ENCODE peak calls at places on chromosomes 2 and 18, in five cellular contexts. J is GM12878, Z is spleen, E is mammary epithelial cell, T is uterus. A is an unnamed sample.

GRCh38 chr2:29060491-29060890 is 13.8 kb downstream of the PCARE start:
- DNase-seq in T (no peak), Z (no peak), E (no peak), J (no peak), A (no peak)

GRCh38 chr2:212448698-212449097 is 89.9 kb downstream of the ERBB4 start:
- DNase-seq in E (no peak), J (no peak), T (no peak), Z (no peak), A (no peak)

GRCh38 chr2:156310773-156311172 is 21.7 kb downstream of the NR4A2 start:
- DNase-seq in T (no peak), J (no peak), Z (no peak), E (no peak), A (no peak)

GRCh38 chr2:196453613-196454047 is 185.9 kb upstream of the CCDC150 start:
- DNase-seq in Z (no peak), J (peak), E (peak), T (no peak), A (peak)

GRCh38 chr2:143261986-143262784 is 133.0 kb downstream of the ARHGAP15 start:
- DNase-seq in J (no peak), Z (peak), E (no peak), T (no peak), A (no peak)

GRCh38 chr2:84494070-84494469 is 22.2 kb upstream of the DNAH6 start:
- DNase-seq in E (peak), T (no peak), J (no peak), Z (no peak), A (peak)

GRCh38 chr2:221641181-221641871 is 69.2 kb upstream of the EPHA4 start:
- DNase-seq in T (no peak), Z (no peak), E (no peak), J (no peak), A (peak)

GRCh38 chr2:239895669-239896068 is 129.5 kb downstream of the NDUFA10 start:
- DNase-seq in T (no peak), E (no peak), Z (no peak), J (no peak), A (no peak)

GRCh38 chr2:109473616-109474318 is 140.0 kb downstream of the SEPTIN10 start:
- DNase-seq in J (no peak), Z (peak), T (no peak), E (no peak), A (no peak)

GRCh38 chr2:23599006-23599405 is 214.0 kb downstream of the KLHL29 start:
- DNase-seq in E (no peak), T (no peak), J (no peak), Z (peak), A (no peak)

GRCh38 chr2:33134086-33134763 is 187.5 kb downstream of the LTBP1 start:
- DNase-seq in T (peak), Z (no peak), E (peak), J (no peak), A (peak)

GRCh38 chr18:2959341-2959740 is 53.6 kb downstream of the LPIN2 start:
- DNase-seq in T (no peak), J (no peak), E (no peak), Z (no peak), A (no peak)

GRCh38 chr2:118185210-118186109 is 97.2 kb downstream of the INSIG2 start:
- DNase-seq in Z (peak), J (no peak), E (peak), T (peak), A (peak)

GRCh38 chr2:1976112-1976511 is 231.8 kb upstream of the PXDN start:
- DNase-seq in T (no peak), E (no peak), J (no peak), Z (no peak), A (no peak)

GRCh38 chr2:101277111-101277510 is 24.4 kb downstream of the CNOT11 start:
- DNase-seq in J (no peak), Z (no peak), E (no peak), T (no peak), A (peak)

GRCh38 chr18:60421356-60422118 is 49.0 kb upstream of the MC4R start:
- DNase-seq in Z (no peak), E (no peak), J (no peak), T (no peak), A (no peak)

GRCh38 chr2:241619602-241620418 is 17.1 kb downstream of the THAP4 start:
- DNase-seq in Z (no peak), J (no peak), T (no peak), E (no peak), A (no peak)

GRCh38 chr2:24824071-24824588 is 30.9 kb downstream of the CENPO start:
- DNase-seq in Z (peak), J (no peak), T (no peak), E (no peak), A (no peak)

GRCh38 chr2:216936954-216937357 is 77.1 kb upstream of the TNP1 start:
- DNase-seq in J (no peak), E (peak), T (no peak), Z (no peak), A (peak)

GRCh38 chr18:5417342-5417741 is 121.8 kb upstream of the ZBTB14 start:
- DNase-seq in Z (no peak), T (no peak), J (no peak), E (no peak), A (no peak)

GRCh38 chr2:211144078-211144477 is 587.7 kb downstream of the CPS1 start:
- DNase-seq in T (no peak), E (peak), Z (no peak), J (no peak), A (peak)

GRCh38 chr18:3661121-3661520 is 211.1 kb downstream of the TGIF1 start:
- DNase-seq in J (no peak), T (no peak), E (no peak), Z (no peak), A (no peak)

GRCh38 chr2:45332094-45332493 is 279.0 kb downstream of the SRBD1 start:
- DNase-seq in Z (no peak), T (no peak), J (no peak), E (no peak), A (no peak)

GRCh38 chr2:147273106-147273505 is 571.7 kb upstream of the ACVR2A start:
- DNase-seq in J (no peak), Z (no peak), T (no peak), E (peak), A (peak)

GRCh38 chr18:23529597-23529996 is 26.3 kb downstream of the RMC1 start:
- DNase-seq in Z (no peak), E (peak), J (no peak), T (no peak), A (peak)

GRCh38 chr2:235471186-235471747 is 22.6 kb upstream of the AGAP1 start:
- DNase-seq in T (no peak), J (no peak), E (no peak), Z (no peak), A (no peak)

GRCh38 chr2:161068670-161069069 is 91.6 kb upstream of the TANK start:
- DNase-seq in T (no peak), J (no peak), Z (no peak), E (no peak), A (peak)

GRCh38 chr18:59324623-59324971 is 6.1 kb upstream of the CPLX4 start:
- DNase-seq in J (no peak), E (no peak), T (no peak), Z (no peak), A (no peak)

GRCh38 chr18:13494879-13495465 is 231.4 kb downstream of the FAM210A start:
- DNase-seq in E (no peak), J (no peak), Z (no peak), T (no peak), A (no peak)

DNA sequence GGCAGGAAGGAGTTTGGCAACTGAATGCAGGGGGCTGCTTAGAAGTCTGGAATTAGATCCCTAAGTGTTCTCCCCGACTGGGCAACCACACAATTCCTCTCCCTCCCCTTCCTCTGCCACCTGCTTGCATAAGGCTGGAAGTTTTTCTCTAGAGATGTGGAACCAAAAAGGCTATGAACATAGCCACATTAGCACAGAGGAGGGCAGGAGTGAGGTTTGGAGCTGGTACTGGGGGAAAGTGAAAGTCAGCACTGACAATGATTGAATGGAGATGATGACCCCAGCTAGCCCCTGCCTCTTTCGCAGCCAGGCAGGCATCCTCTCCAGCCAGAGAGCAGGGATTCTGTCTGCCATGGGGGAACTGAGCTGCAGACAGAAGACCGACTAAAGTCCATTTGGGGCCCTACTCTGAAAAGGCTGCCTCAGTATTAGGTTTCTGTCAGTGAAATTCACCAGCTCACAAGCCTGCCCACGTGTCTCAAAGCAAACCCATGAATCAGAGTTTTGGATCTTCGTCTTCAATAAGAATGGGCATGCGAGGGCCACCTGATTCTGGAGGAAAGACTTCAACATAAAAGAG is 87.9 kb upstream of the ITGA6 start:
- DNase-seq in Z (no peak), E (peak), J (no peak), T (no peak), A (peak)
- TF ChIP-seq CTCF in Z (no peak), E (no peak), J (no peak), T (no peak), A (no peak)

DNA sequence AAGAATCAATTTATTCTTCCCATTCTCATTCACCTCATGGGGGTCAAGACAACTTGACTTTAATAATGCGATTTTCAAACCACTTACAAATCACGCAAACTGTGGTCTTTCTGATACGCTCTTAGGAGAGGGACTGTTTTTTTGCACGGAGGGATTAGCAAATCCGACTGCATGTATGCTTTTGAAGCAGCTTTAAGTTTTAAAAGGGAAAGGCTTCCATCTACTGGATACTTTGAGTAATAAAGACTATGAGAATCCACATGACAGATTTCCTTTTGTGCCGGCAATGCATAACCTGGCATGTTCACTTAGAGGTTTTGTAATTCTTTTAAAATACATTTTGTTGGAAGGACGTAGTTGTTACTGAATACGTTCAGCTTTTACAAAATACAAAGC is 322.9 kb upstream of the KCNJ3 start:
- DNase-seq in J (no peak), Z (no peak), E (peak), T (no peak), A (peak)
- TF ChIP-seq CTCF in J (peak), Z (no peak), E (peak), T (no peak), A (peak)

GRCh38 chr18:57223160-57223870 is 76.4 kb downstream of the BOD1L2 start:
- DNase-seq in T (no peak), J (no peak), E (peak), Z (no peak), A (peak)
- TF ChIP-seq CTCF in T (no peak), J (no peak), E (no peak), Z (no peak), A (no peak)

GRCh38 chr2:19361325-19361990 is 3.0 kb upstream of the OSR1 start:
- DNase-seq in Z (peak), J (no peak), T (no peak), E (no peak), A (no peak)
- TF ChIP-seq CTCF in Z (no peak), J (no peak), T (no peak), E (no peak), A (no peak)

GRCh38 chr18:56299740-56300139 is 338.7 kb downstream of the TXNL1 start:
- DNase-seq in J (no peak), T (no peak), E (no peak), Z (no peak), A (no peak)

GRCh38 chr18:56302161-56302560 is 336.2 kb downstream of the TXNL1 start:
- DNase-seq in Z (no peak), E (no peak), J (no peak), T (no peak), A (no peak)

GRCh38 chr18:56294484-56295183 is 343.8 kb downstream of the TXNL1 start:
- DNase-seq in Z (no peak), J (no peak), E (no peak), T (no peak), A (no peak)

GRCh38 chr18:56296381-56296780 is 342.0 kb downstream of the TXNL1 start:
- DNase-seq in J (no peak), E (no peak), Z (no peak), T (no peak), A (no peak)

GRCh38 chr18:56298935-56299334 is 339.5 kb downstream of the TXNL1 start:
- DNase-seq in T (no peak), J (no peak), E (peak), Z (no peak), A (peak)
- TF ChIP-seq CTCF in T (no peak), J (no peak), E (peak), Z (no peak), A (peak)

DNA sequence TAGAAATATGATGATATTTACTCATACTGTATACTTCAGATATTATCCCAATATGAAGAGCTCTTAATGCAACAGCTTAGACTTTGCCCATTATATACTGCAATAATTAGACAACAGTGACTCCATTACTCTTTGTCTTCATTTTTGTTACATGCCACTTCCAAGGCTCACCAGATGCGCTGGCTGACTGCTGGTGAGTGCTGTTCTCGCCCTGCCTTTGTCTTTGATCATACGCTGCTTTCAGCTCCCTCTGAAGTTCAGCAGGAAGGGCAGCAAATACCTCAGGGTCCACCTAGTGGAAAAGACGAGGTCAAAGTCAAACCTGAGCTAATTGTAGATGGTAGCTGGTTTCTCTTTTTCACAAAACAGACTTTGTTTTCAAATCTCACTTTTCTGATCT is 66.3 kb downstream of the EIF5B start:
- DNase-seq in T (no peak), E (no peak), Z (no peak), J (no peak), A (no peak)
- TF ChIP-seq CTCF in T (no peak), E (no peak), Z (no peak), J (no peak), A (no peak)

GRCh38 chr18:44899832-44900231 is 219.1 kb downstream of the SETBP1 start:
- DNase-seq in E (no peak), J (no peak), T (no peak), Z (no peak), A (no peak)

GRCh38 chr18:44898536-44898935 is 217.8 kb downstream of the SETBP1 start:
- DNase-seq in T (no peak), Z (no peak), J (no peak), E (no peak), A (peak)

GRCh38 chr18:44903327-44903726 is 222.6 kb downstream of the SETBP1 start:
- DNase-seq in Z (no peak), T (no peak), E (no peak), J (no peak), A (no peak)

GRCh38 chr18:44900627-44901026 is 219.9 kb downstream of the SETBP1 start:
- DNase-seq in E (peak), J (no peak), Z (no peak), T (no peak), A (peak)

DNA sequence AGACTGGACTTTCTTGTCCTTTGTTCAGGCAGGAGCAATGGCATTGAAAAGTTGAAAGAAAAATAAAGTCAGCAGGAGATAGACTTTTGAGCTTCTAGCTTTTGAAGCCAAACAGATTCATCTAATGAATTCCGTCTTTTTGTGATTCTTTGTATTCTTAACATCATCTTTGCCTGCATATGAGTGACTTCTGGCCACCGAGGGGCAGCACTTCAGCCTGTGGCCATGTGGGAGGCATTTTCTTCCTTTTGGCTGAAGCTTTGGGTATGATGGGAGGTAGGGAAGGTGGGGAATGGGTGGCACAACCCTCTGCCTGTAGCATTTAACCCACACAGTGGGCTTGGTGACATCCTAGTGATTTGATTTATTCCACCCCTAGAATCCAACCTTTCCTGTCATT is 220.6 kb downstream of the SETBP1 start:
- DNase-seq in E (no peak), T (no peak), Z (no peak), J (no peak), A (no peak)
- TF ChIP-seq CTCF in E (peak), T (no peak), Z (no peak), J (peak), A (peak)

GRCh38 chr2:174635747-174636399 is 38.3 kb upstream of the WIPF1 start:
- DNase-seq in T (no peak), Z (no peak), E (no peak), J (no peak), A (no peak)

GRCh38 chr2:174634130-174635014 is 36.8 kb upstream of the WIPF1 start:
- DNase-seq in Z (peak), E (no peak), T (no peak), J (peak), A (no peak)

GRCh38 chr2:174635015-174635593 is 37.5 kb upstream of the WIPF1 start:
- DNase-seq in J (no peak), T (no peak), E (no peak), Z (peak), A (no peak)

GRCh38 chr2:174633621-174633927 is 36.0 kb upstream of the WIPF1 start:
- DNase-seq in Z (peak), J (no peak), E (no peak), T (no peak), A (no peak)

DNA sequence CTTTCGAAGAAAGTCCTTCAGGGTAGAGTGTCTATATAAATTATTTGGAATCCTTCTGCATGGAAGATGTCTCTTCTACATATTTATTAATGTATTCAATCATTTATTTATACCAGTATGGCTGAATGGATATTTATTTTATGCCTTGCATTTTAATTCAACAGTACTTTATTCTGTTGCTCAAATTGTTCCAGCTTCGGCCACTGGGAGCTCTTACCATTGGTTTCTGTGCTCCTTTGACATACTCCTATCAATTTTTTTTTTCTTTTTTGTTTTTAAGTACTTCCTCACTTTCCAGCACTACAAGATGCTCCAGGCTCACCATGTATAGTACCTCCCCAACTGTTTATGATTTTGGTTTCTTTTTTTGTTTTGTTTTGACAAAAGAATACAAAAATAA is 39.4 kb upstream of the WIPF1 start:
- DNase-seq in Z (no peak), E (no peak), J (no peak), T (no peak), A (no peak)
- TF ChIP-seq CTCF in Z (no peak), E (no peak), J (no peak), T (no peak), A (no peak)

GRCh38 chr2:119341684-119342083 is 24.9 kb downstream of the C2orf76 start:
- DNase-seq in T (no peak), E (no peak), Z (no peak), J (no peak), A (no peak)
- TF ChIP-seq CTCF in T (no peak), E (no peak), Z (no peak), J (no peak), A (no peak)

GRCh38 chr2:127941461-127941860 is 55.7 kb upstream of the AMMECR1L start:
- DNase-seq in E (no peak), Z (no peak), T (no peak), J (no peak), A (no peak)
- TF ChIP-seq CTCF in E (no peak), Z (no peak), T (no peak), J (no peak), A (no peak)